ENCODE peak calls at places on chromosome 15, in eight cellular contexts. K is mesenchymal stem cell; C is dermis blood vessel endothelial cell; G is body of pancreas; L is choroid plexus epithelial cell; S is activated T-cell treated with anti-CD3 and anti-CD28 coated beads, Interleukin-2, amount 50 U/mL, for 4 hours; D is HEK293T; I is EL. R is an unnamed sample.

GRCh38 chr15:72856549-72857040 is 73.0 kb upstream of the ADPGK start:
- DNase-seq in K (no peak), C (no peak), G (no peak), L (no peak), S (no peak), D (no peak), I (no peak), R (no peak)

GRCh38 chr15:74725241-74725774 is at the start of gene CYP1A1:
- DNase-seq in K (peak), C (peak), G (peak), L (peak), S (peak), D (peak), I (no peak), R (peak)

GRCh38 chr15:63389902-63390301 is 8.3 kb upstream of the CA12 start:
- DNase-seq in K (no peak), C (no peak), G (peak), L (no peak), S (no peak), D (no peak), I (no peak), R (no peak)

GRCh38 chr15:85179700-85180099 is 198.0 kb downstream of the PDE8A start:
- DNase-seq in K (no peak), C (no peak), G (no peak), L (no peak), S (no peak), D (no peak), I (no peak), R (no peak)

GRCh38 chr15:77822631-77823230 is 190.0 kb upstream of the LINGO1 start:
- DNase-seq in K (no peak), C (no peak), G (no peak), L (no peak), S (no peak), D (no peak), I (no peak), R (no peak)

GRCh38 chr15:83734487-83734886 is 80.6 kb downstream of the ADAMTSL3 start:
- DNase-seq in K (no peak), C (no peak), G (no peak), L (peak), S (no peak), D (peak), I (no peak), R (no peak)

GRCh38 chr15:53872410-53872809 is 105.8 kb upstream of the UNC13C start:
- DNase-seq in K (no peak), C (no peak), G (no peak), L (no peak), S (no peak), D (no peak), I (no peak), R (no peak)

GRCh38 chr15:92714071-92714456 is 58.5 kb upstream of the FAM174B start:
- DNase-seq in K (no peak), C (peak), G (no peak), L (peak), S (no peak), D (peak), I (peak), R (peak)

GRCh38 chr15:39579487-39580116 is 1.3 kb upstream of the THBS1 start:
- DNase-seq in K (peak), C (peak), G (peak), L (peak), S (no peak), D (no peak), I (peak), R (peak)

GRCh38 chr15:66960519-66960918 is 104.9 kb upstream of the SMAD3 start:
- DNase-seq in K (no peak), C (no peak), G (no peak), L (no peak), S (no peak), D (no peak), I (no peak), R (no peak)

GRCh38 chr15:51936119-51936478 is 35.5 kb downstream of the LEO1 start:
- DNase-seq in K (no peak), C (no peak), G (no peak), L (no peak), S (no peak), D (no peak), I (no peak), R (no peak)

GRCh38 chr15:75452968-75453702 is 1.6 kb upstream of the SIN3A start:
- DNase-seq in K (peak), C (peak), G (peak), L (peak), S (peak), D (no peak), I (peak), R (peak)

GRCh38 chr15:65087411-65087810 is 10.9 kb downstream of the KBTBD13 start:
- DNase-seq in K (no peak), C (no peak), G (no peak), L (peak), S (no peak), D (no peak), I (no peak), R (no peak)

GRCh38 chr15:51736069-51736468 is 1.4 kb downstream of the LYSMD2 start:
- DNase-seq in K (peak), C (no peak), G (no peak), L (no peak), S (no peak), D (no peak), I (peak), R (peak)

GRCh38 chr15:53472883-53473282 is 286.6 kb downstream of the WDR72 start:
- DNase-seq in K (no peak), C (no peak), G (peak), L (no peak), S (no peak), D (no peak), I (no peak), R (no peak)

GRCh38 chr15:67863442-67863987 is 23.7 kb upstream of the RNU6-1 start:
- DNase-seq in K (peak), C (peak), G (peak), L (peak), S (peak), D (peak), I (peak), R (peak)

GRCh38 chr15:66847565-66847991 is 145.5 kb downstream of the SMAD6 start:
- DNase-seq in K (no peak), C (no peak), G (no peak), L (no peak), S (no peak), D (no peak), I (no peak), R (no peak)

GRCh38 chr15:43376017-43376705 is 5.3 kb downstream of the TUBGCP4 start:
- DNase-seq in K (peak), C (peak), G (peak), L (peak), S (peak), D (peak), I (peak), R (peak)

GRCh38 chr15:85751731-85752421 is 42.8 kb downstream of the KLHL25 start:
- DNase-seq in K (no peak), C (no peak), G (no peak), L (no peak), S (no peak), D (no peak), I (no peak), R (no peak)

GRCh38 chr15:71201471-71201870 is 86.2 kb downstream of the THSD4 start:
- DNase-seq in K (no peak), C (no peak), G (no peak), L (no peak), S (no peak), D (no peak), I (no peak), R (no peak)

GRCh38 chr15:40445411-40446055 is 4.8 kb downstream of the BAHD1 start:
- DNase-seq in K (peak), C (no peak), G (no peak), L (peak), S (no peak), D (no peak), I (peak), R (peak)

GRCh38 chr15:39555885-39556284 is 25.0 kb upstream of the THBS1 start:
- DNase-seq in K (no peak), C (no peak), G (no peak), L (peak), S (no peak), D (no peak), I (no peak), R (no peak)

GRCh38 chr15:88233921-88234320 is 22.6 kb downstream of the NTRK3 start:
- DNase-seq in K (no peak), C (no peak), G (no peak), L (no peak), S (no peak), D (no peak), I (no peak), R (no peak)

GRCh38 chr15:25532269-25532668 is 93.4 kb upstream of the UBE3A start:
- DNase-seq in K (no peak), C (no peak), G (no peak), L (no peak), S (no peak), D (no peak), I (no peak), R (no peak)

GRCh38 chr15:66893294-66893693 is 172.1 kb upstream of the SMAD3 start:
- DNase-seq in K (no peak), C (no peak), G (no peak), L (no peak), S (no peak), D (no peak), I (no peak), R (no peak)

GRCh38 chr15:72179950-72180581 is 17.5 kb downstream of the GRAMD2A start:
- DNase-seq in K (peak), C (peak), G (no peak), L (no peak), S (no peak), D (no peak), I (no peak), R (no peak)

GRCh38 chr15:31727612-31728011 is 302.7 kb upstream of the CHRNA7 start:
- DNase-seq in K (no peak), C (no peak), G (no peak), L (no peak), S (no peak), D (no peak), I (no peak), R (no peak)

GRCh38 chr15:73375755-73376305 is 7.1 kb upstream of the HCN4 start:
- DNase-seq in K (no peak), C (no peak), G (no peak), L (no peak), S (no peak), D (no peak), I (no peak), R (no peak)

GRCh38 chr15:25673351-25673750 is 189.8 kb downstream of the ATP10A start:
- DNase-seq in K (no peak), C (no peak), G (no peak), L (no peak), S (no peak), D (no peak), I (no peak), R (no peak)

GRCh38 chr15:67303490-67304363 is 49.1 kb downstream of the IQCH start:
- DNase-seq in K (peak), C (peak), G (peak), L (peak), S (peak), D (peak), I (peak), R (peak)

GRCh38 chr15:48244923-48245322 is 38.8 kb downstream of the SLC12A1 start:
- DNase-seq in K (peak), C (peak), G (no peak), L (peak), S (no peak), D (no peak), I (no peak), R (peak)

GRCh38 chr15:73493936-73494335 is 51.0 kb downstream of the REC114 start:
- DNase-seq in K (no peak), C (no peak), G (no peak), L (no peak), S (no peak), D (no peak), I (no peak), R (no peak)

GRCh38 chr15:28017423-28017924 is 81.6 kb downstream of the OCA2 start:
- DNase-seq in K (no peak), C (no peak), G (no peak), L (no peak), S (no peak), D (no peak), I (no peak), R (no peak)

GRCh38 chr15:51270706-51271105 is 67.7 kb downstream of the CYP19A1 start:
- DNase-seq in K (no peak), C (no peak), G (peak), L (no peak), S (no peak), D (no peak), I (no peak), R (no peak)

GRCh38 chr15:86595741-86596140 is 516.1 kb downstream of the AGBL1 start:
- DNase-seq in K (no peak), C (no peak), G (no peak), L (no peak), S (no peak), D (no peak), I (no peak), R (no peak)